ENCODE peak calls at places on chromosomes 13 and 19, in four cellular contexts. P is NT2/D1, C is upper lobe of left lung, I is DND-41. X is an unnamed sample. For H3K4me1, H3K36me3 and H3K9me3, the result is how much of the 10 kb centered on the place peaks cover.

GRCh38 chr13:95660981-95661581 is 15.9 kb upstream of the DNAJC3 start:
- DNase-seq in C (no peak), P (no peak), I (peak), X (no peak)

GRCh38 chr19:47729799-47730520 is 15.4 kb upstream of the NOP53 start:
- DNase-seq in P (peak), C (peak), I (peak), X (no peak)

GRCh38 chr13:24119593-24120508 is 40.7 kb upstream of the SPATA13 start:
- DNase-seq in P (peak), C (no peak), I (no peak), X (no peak)

GRCh38 chr19:4052114-4052992 is 14.3 kb downstream of the ZBTB7A start:
- DNase-seq in P (no peak), C (peak), I (no peak), X (no peak)

GRCh38 chr13:26132756-26133155 is 80.9 kb upstream of the SHISA2 start:
- DNase-seq in C (no peak), I (peak), P (peak), X (no peak)

GRCh38 chr19:29724102-29724641 is 9.1 kb upstream of the C19orf12 start:
- DNase-seq in C (peak), I (peak), P (no peak), X (no peak)

GRCh38 chr13:46686171-46686570 is 110.8 kb downstream of the ESD start:
- DNase-seq in C (no peak), I (no peak), P (no peak), X (no peak)

GRCh38 chr13:78241278-78241919 is 322.8 kb upstream of the EDNRB start:
- DNase-seq in I (peak), C (no peak), P (peak), X (no peak)

GRCh38 chr19:46715620-46716012 is 1.3 kb downstream of the PRKD2 start:
- DNase-seq in P (no peak), I (peak), C (no peak), X (no peak)

GRCh38 chr19:47598407-47599349 is 10.3 kb upstream of the BICRA start:
- DNase-seq in I (no peak), C (peak), P (peak), X (no peak)

GRCh38 chr13:37313383-37313782 is 207.9 kb upstream of the CSNK1A1L start:
- DNase-seq in I (no peak), C (no peak), P (no peak), X (no peak)

GRCh38 chr13:41418027-41418426 is 39.3 kb upstream of the RGCC start:
- DNase-seq in C (no peak), P (no peak), I (no peak), X (no peak)

GRCh38 chr13:76148926-76149325 is 512.8 kb downstream of the LMO7 start:
- DNase-seq in C (no peak), P (no peak), I (no peak), X (no peak)

GRCh38 chr13:53298426-53298825 is 269.8 kb downstream of the OLFM4 start:
- DNase-seq in C (no peak), P (no peak), I (no peak), X (no peak)

GRCh38 chr19:4391701-4392543 is 8.4 kb downstream of the SH3GL1 start:
- DNase-seq in P (no peak), I (no peak), C (no peak), X (no peak)

GRCh38 chr13:107867701-107868661 is 347.4 kb downstream of the LIG4 start:
- DNase-seq in C (peak), I (no peak), P (no peak), X (no peak)

GRCh38 chr13:77480071-77480470 is 55.4 kb upstream of the SCEL start:
- DNase-seq in C (no peak), P (peak), I (no peak), X (no peak)

GRCh38 chr13:29402168-29402621 is 193.3 kb downstream of the SLC7A1 start:
- DNase-seq in C (no peak), I (peak), P (no peak), X (no peak)

GRCh38 chr13:26485786-26486185 is 71.7 kb upstream of the WASF3 start:
- DNase-seq in P (no peak), I (no peak), C (peak), X (no peak)

GRCh38 chr13:99895428-99895998 is 76.1 kb downstream of the ZIC5 start:
- DNase-seq in C (peak), I (no peak), P (no peak), X (no peak)

GRCh38 chr19:48817585-48818124 is 6.8 kb upstream of the BCAT2 start:
- DNase-seq in I (no peak), C (no peak), P (no peak), X (no peak)

GRCh38 chr19:6767081-6767356 is 216 bp downstream of the SH2D3A start:
- DNase-seq in I (no peak), P (no peak), C (no peak), X (no peak)

GRCh38 chr19:10430505-10431253 is 10.3 kb downstream of the PDE4A start:
- DNase-seq in P (no peak), I (no peak), C (peak), X (no peak)

GRCh38 chr19:47049307-47049700 is 880 bp upstream of the TMEM160 start:
- DNase-seq in C (no peak), P (peak), I (no peak), X (no peak)

GRCh38 chr13:48782429-48782840 is 128.7 kb downstream of the CYSLTR2 start:
- DNase-seq in P (no peak), C (no peak), I (no peak), X (no peak)

GRCh38 chr19:48543121-48543710 is 8.8 kb upstream of the SULT2B1 start:
- DNase-seq in C (no peak), I (no peak), P (no peak), X (no peak)

GRCh38 chr19:35872180-35872579 is 3.8 kb downstream of the APLP1 start:
- DNase-seq in I (no peak), C (no peak), P (no peak), X (no peak)

GRCh38 chr13:45229172-45229571 is 28.3 kb upstream of the KCTD4 start:
- DNase-seq in C (no peak), I (no peak), P (no peak), X (no peak)

GRCh38 chr13:22198656-22199217 is 527.9 kb downstream of the FGF9 start:
- DNase-seq in P (no peak), I (no peak), C (no peak), X (no peak)

GRCh38 chr13:112179995-112180394 is 113.0 kb downstream of the SOX1 start:
- DNase-seq in I (no peak), C (no peak), P (no peak), X (no peak)

GRCh38 chr19:29878973-29879654 is 62.9 kb upstream of the URI1 start:
- DNase-seq in I (peak), C (no peak), P (no peak), X (no peak)

GRCh38 chr13:29429496-29429895 is 166.0 kb downstream of the SLC7A1 start:
- DNase-seq in I (no peak), C (no peak), P (no peak), X (no peak)

GRCh38 chr19:3057275-3057714 is 5.0 kb downstream of the TLE5 start:
- DNase-seq in P (no peak), I (no peak), C (peak), X (no peak)

GRCh38 chr19:13215572-13216380 is 65.6 kb downstream of the IER2 start:
- DNase-seq in C (no peak), P (no peak), I (no peak), X (no peak)
- H3K4me1 ChIP-seq in C (under half), P (under half), I (under half), X (under half)

GRCh38 chr13:113631341-113632095 is 26.5 kb downstream of the ATP4B start:
- DNase-seq in P (no peak), C (peak), I (no peak), X (no peak)
- H3K36me3 ChIP-seq in P (half or more), C (half or more), I (half or more), X (under half)

GRCh38 chr13:104473936-104474335 is 1407.7 kb upstream of the SLC10A2 start:
- DNase-seq in P (no peak), I (no peak), C (no peak), X (no peak)
- H3K9me3 ChIP-seq in P (under half), I (under half), C (under half), X (under half)

DNA sequence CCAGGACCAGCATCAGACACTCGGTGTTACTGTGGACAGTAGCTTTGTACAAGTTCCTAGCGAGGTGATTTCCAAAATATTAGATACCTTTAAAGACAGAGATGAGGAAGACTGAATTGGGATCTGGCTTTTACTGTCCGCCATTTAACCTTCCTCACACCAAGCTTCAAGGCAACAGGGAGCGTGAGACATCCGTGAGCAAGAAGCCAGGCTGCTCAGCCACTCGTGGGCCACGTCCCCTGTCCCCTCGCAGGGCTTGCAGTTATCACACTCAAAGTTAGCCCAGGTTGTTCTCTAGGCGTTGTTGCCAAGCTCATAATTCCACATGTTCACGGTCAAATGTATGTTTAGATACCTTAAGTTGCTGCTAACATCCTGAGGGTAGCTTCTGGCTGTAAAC is 102.9 kb downstream of the COL4A2 start:
- DNase-seq in C (no peak), P (no peak), I (no peak), X (no peak)
- H3K4me1 ChIP-seq in C (half or more), P (under half), I (under half), X (under half)

DNA sequence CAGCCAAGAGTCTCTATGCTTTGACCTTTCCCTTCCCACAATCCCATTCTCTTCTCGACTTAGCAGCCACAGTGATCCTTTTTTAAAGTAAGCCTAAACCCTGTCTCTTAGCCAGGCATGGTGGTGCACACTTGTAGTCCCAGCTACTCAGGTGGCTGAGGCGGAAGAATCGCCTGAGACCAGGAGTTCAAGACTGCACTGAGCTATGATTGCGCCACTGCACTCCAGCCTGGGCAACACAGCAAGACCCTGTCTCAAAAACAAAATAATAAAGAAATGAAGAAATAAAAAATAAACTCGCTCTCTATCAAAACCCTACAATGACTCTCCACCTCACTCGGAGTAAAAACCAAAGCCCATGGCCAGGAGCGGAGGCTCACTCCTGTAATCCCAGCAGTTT is 14.7 kb downstream of the TEX101 start:
- DNase-seq in P (no peak), I (no peak), C (no peak), X (no peak)
- H3K36me3 ChIP-seq in P (under half), I (under half), C (under half), X (under half)

DNA sequence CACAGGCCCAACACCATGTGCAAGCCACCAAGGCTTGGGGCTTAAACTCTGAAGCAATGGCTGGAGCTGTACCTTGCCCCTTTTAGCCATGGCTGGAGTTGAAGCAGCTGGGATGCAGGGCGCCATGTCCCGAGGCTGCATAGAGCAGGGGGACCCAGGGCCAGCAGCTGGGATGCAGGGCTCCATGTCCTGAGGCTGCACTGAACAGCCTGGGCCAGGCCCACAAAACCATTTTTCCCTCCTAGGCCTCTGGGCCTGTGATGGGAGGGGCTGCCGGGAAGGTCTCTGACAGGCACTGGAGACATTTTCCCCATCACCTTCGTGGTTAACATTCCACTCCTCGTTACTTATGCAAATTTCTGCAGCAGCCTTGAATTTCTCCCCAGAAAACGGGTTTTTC is 10.8 kb downstream of the TRAPPC2B start:
- DNase-seq in I (no peak), P (no peak), C (peak), X (no peak)
- H3K9me3 ChIP-seq in I (under half), P (under half), C (under half), X (under half)